ENCODE peak calls at places on chromosomes 7 and 10, in four cellular contexts. One of them, this sample, is unnamed.

GRCh38 chr10:17742918-17743317 is 9.1 kb upstream of the TMEM236 start:
- DNase-seq in breast epithelium: no peak
- DNase-seq in upper lobe of left lung: peak
- DNase-seq in stomach: peak
- DNase-seq in this sample: no peak

GRCh38 chr10:5293691-5294550 is 70.8 kb upstream of the UCN3 start:
- DNase-seq in stomach: peak
- DNase-seq in breast epithelium: no peak
- DNase-seq in upper lobe of left lung: peak
- DNase-seq in this sample: no peak

GRCh38 chr7:128217972-128218652 is 23.0 kb upstream of the LEP start:
- DNase-seq in upper lobe of left lung: no peak
- DNase-seq in breast epithelium: no peak
- DNase-seq in stomach: no peak
- DNase-seq in this sample: no peak

GRCh38 chr7:2004841-2005351 is 227.8 kb downstream of the MAD1L1 start:
- DNase-seq in breast epithelium: no peak
- DNase-seq in stomach: no peak
- DNase-seq in upper lobe of left lung: peak
- DNase-seq in this sample: no peak

GRCh38 chr10:97740613-97741012 is 3.7 kb downstream of the ZFYVE27 start:
- DNase-seq in breast epithelium: no peak
- DNase-seq in stomach: no peak
- DNase-seq in upper lobe of left lung: no peak
- DNase-seq in this sample: no peak

GRCh38 chr10:82075605-82076004 is 200.6 kb downstream of the NRG3 start:
- DNase-seq in breast epithelium: no peak
- DNase-seq in stomach: no peak
- DNase-seq in upper lobe of left lung: no peak
- DNase-seq in this sample: no peak

GRCh38 chr10:102743078-102743587 is 615 bp upstream of the WBP1L start:
- DNase-seq in upper lobe of left lung: no peak
- DNase-seq in breast epithelium: no peak
- DNase-seq in stomach: no peak
- DNase-seq in this sample: no peak

GRCh38 chr7:20651960-20652544 is 36.6 kb downstream of the ABCB5 start:
- DNase-seq in breast epithelium: no peak
- DNase-seq in stomach: no peak
- DNase-seq in upper lobe of left lung: no peak
- DNase-seq in this sample: no peak

GRCh38 chr7:140517546-140518369 is 38.5 kb upstream of the MKRN1 start:
- DNase-seq in stomach: peak
- DNase-seq in breast epithelium: peak
- DNase-seq in upper lobe of left lung: peak
- DNase-seq in this sample: peak

GRCh38 chr7:90563286-90563685 is 32.8 kb upstream of the CDK14 start:
- DNase-seq in stomach: no peak
- DNase-seq in upper lobe of left lung: no peak
- DNase-seq in breast epithelium: no peak
- DNase-seq in this sample: no peak

GRCh38 chr10:33125522-33125921 is 167.5 kb upstream of the ITGB1 start:
- DNase-seq in breast epithelium: no peak
- DNase-seq in upper lobe of left lung: no peak
- DNase-seq in stomach: no peak
- DNase-seq in this sample: no peak

GRCh38 chr10:128463991-128464755 is 337.9 kb upstream of the MKI67 start:
- DNase-seq in stomach: peak
- DNase-seq in breast epithelium: no peak
- DNase-seq in upper lobe of left lung: no peak
- DNase-seq in this sample: peak

GRCh38 chr7:43785425-43785824 is 26.9 kb downstream of the BLVRA start:
- DNase-seq in breast epithelium: no peak
- DNase-seq in upper lobe of left lung: peak
- DNase-seq in stomach: no peak
- DNase-seq in this sample: no peak

GRCh38 chr10:63166742-63167258 is 33.7 kb downstream of the NRBF2 start:
- DNase-seq in breast epithelium: no peak
- DNase-seq in stomach: no peak
- DNase-seq in upper lobe of left lung: no peak
- DNase-seq in this sample: peak

GRCh38 chr7:134174797-134175261 is 47.7 kb downstream of the LRGUK start:
- DNase-seq in breast epithelium: no peak
- DNase-seq in upper lobe of left lung: no peak
- DNase-seq in stomach: no peak
- DNase-seq in this sample: peak

GRCh38 chr7:55250313-55250712 is 114.8 kb upstream of the LANCL2 start:
- DNase-seq in stomach: peak
- DNase-seq in upper lobe of left lung: no peak
- DNase-seq in breast epithelium: no peak
- DNase-seq in this sample: no peak

GRCh38 chr7:8263048-8263447 is 1.1 kb upstream of the ICA1 start:
- DNase-seq in breast epithelium: no peak
- DNase-seq in stomach: no peak
- DNase-seq in upper lobe of left lung: no peak
- DNase-seq in this sample: no peak

GRCh38 chr10:132460691-132461090 is 63.7 kb downstream of the PWWP2B start:
- DNase-seq in stomach: no peak
- DNase-seq in breast epithelium: no peak
- DNase-seq in upper lobe of left lung: no peak
- DNase-seq in this sample: no peak

GRCh38 chr7:9711259-9711658 is 1262.4 kb upstream of the PHF14 start:
- DNase-seq in breast epithelium: no peak
- DNase-seq in upper lobe of left lung: no peak
- DNase-seq in stomach: no peak
- DNase-seq in this sample: no peak

GRCh38 chr10:59709472-59710125 is at the start of gene SLC16A9:
- DNase-seq in breast epithelium: peak
- DNase-seq in upper lobe of left lung: peak
- DNase-seq in stomach: peak
- DNase-seq in this sample: no peak

GRCh38 chr10:128386816-128387604 is 260.8 kb upstream of the MKI67 start:
- DNase-seq in breast epithelium: no peak
- DNase-seq in upper lobe of left lung: no peak
- DNase-seq in stomach: no peak
- DNase-seq in this sample: no peak

GRCh38 chr7:157538321-157538720 is 201.5 kb downstream of the DNAJB6 start:
- DNase-seq in breast epithelium: no peak
- DNase-seq in upper lobe of left lung: no peak
- DNase-seq in stomach: no peak
- DNase-seq in this sample: no peak

GRCh38 chr10:101613646-101614045 is 25.5 kb downstream of the DPCD start:
- DNase-seq in breast epithelium: no peak
- DNase-seq in stomach: no peak
- DNase-seq in upper lobe of left lung: no peak
- DNase-seq in this sample: no peak

GRCh38 chr7:35253680-35254495 is at the start of gene TBX20:
- DNase-seq in breast epithelium: no peak
- DNase-seq in stomach: peak
- DNase-seq in upper lobe of left lung: peak
- DNase-seq in this sample: no peak

GRCh38 chr10:38027992-38028391 is 17.5 kb downstream of the ZNF33A start:
- DNase-seq in upper lobe of left lung: no peak
- DNase-seq in stomach: no peak
- DNase-seq in breast epithelium: no peak
- DNase-seq in this sample: no peak

GRCh38 chr10:33732176-33733025 is 397.9 kb upstream of the NRP1 start:
- DNase-seq in breast epithelium: no peak
- DNase-seq in upper lobe of left lung: no peak
- DNase-seq in stomach: no peak
- DNase-seq in this sample: no peak

GRCh38 chr10:92291921-92292860 is 1.2 kb downstream of the MARCHF5 start:
- DNase-seq in breast epithelium: peak
- DNase-seq in stomach: peak
- DNase-seq in upper lobe of left lung: peak
- DNase-seq in this sample: no peak

GRCh38 chr7:84912993-84913635 is 273.7 kb downstream of the SEMA3D start:
- DNase-seq in breast epithelium: no peak
- DNase-seq in stomach: no peak
- DNase-seq in upper lobe of left lung: no peak
- DNase-seq in this sample: no peak

DNA sequence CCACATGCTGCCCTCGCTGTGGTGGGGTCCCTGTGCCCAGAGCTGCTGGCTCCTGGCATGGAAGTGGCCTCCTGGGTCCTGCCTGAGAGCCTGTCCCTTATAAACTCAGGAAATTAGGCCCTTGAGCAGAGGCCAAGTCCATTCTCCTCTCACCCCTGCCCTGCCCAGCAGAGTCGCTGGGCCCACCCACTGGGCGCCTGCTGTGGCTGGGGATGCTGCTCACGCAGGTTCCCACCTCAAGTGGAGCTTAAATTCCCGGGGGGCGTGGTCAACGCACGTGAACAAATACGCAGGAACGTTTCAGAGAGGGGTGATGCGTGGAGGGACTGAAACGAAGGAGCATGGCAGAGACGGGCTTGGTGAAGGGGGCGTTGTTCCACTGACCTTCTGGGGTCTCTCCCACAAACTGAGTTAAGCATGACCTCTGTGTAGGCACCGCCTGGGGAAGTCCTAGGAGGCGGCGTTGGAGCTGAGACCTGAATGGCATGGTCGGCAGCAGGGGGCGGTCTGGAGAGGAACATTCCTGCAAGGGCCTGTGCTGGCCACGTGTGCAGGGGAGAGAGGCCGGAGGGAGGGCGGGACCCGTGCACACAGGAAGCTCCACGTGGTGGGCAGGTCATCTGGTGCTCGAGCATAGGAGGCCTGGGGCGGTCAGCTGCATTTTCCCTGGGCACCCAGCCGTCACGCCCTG is 27.9 kb downstream of the FAM20C start:
- DNase-seq in upper lobe of left lung: no peak
- DNase-seq in stomach: no peak
- DNase-seq in breast epithelium: no peak
- DNase-seq in this sample: no peak
- TF ChIP-seq CTCF in upper lobe of left lung: no peak
- TF ChIP-seq CTCF in stomach: no peak
- TF ChIP-seq CTCF in breast epithelium: no peak
- TF ChIP-seq CTCF in this sample: no peak

GRCh38 chr7:33351709-33352108 is 222.3 kb downstream of the BBS9 start:
- DNase-seq in upper lobe of left lung: no peak
- DNase-seq in breast epithelium: no peak
- DNase-seq in stomach: no peak
- DNase-seq in this sample: no peak
- H3K4me3 ChIP-seq in upper lobe of left lung: no peak
- H3K4me3 ChIP-seq in breast epithelium: no peak
- H3K4me3 ChIP-seq in stomach: no peak
- H3K4me3 ChIP-seq in this sample: no peak

GRCh38 chr10:68251146-68251545 is 19.2 kb upstream of the ATOH7 start:
- DNase-seq in upper lobe of left lung: no peak
- DNase-seq in breast epithelium: no peak
- DNase-seq in stomach: no peak
- DNase-seq in this sample: no peak
- TF ChIP-seq POLR2AphosphoS5 in upper lobe of left lung: no peak
- TF ChIP-seq POLR2AphosphoS5 in breast epithelium: no peak
- TF ChIP-seq POLR2AphosphoS5 in stomach: no peak
- TF ChIP-seq POLR2AphosphoS5 in this sample: no peak

GRCh38 chr7:100106633-100107032 is 5.2 kb downstream of the AP4M1 start:
- DNase-seq in breast epithelium: no peak
- DNase-seq in upper lobe of left lung: no peak
- DNase-seq in stomach: no peak
- DNase-seq in this sample: no peak
- TF ChIP-seq CTCF in breast epithelium: no peak
- TF ChIP-seq CTCF in upper lobe of left lung: no peak
- TF ChIP-seq CTCF in stomach: no peak
- TF ChIP-seq CTCF in this sample: no peak

GRCh38 chr10:45673074-45673628 is 579 bp upstream of the ZFAND4 start:
- DNase-seq in breast epithelium: peak
- DNase-seq in upper lobe of left lung: peak
- DNase-seq in stomach: no peak
- DNase-seq in this sample: no peak
- H3K4me3 ChIP-seq in breast epithelium: peak
- H3K4me3 ChIP-seq in upper lobe of left lung: peak
- H3K4me3 ChIP-seq in stomach: peak
- H3K4me3 ChIP-seq in this sample: peak

GRCh38 chr7:45978010-45978681 is 57.1 kb upstream of the IGFBP3 start:
- DNase-seq in stomach: peak
- DNase-seq in breast epithelium: peak
- DNase-seq in upper lobe of left lung: peak
- DNase-seq in this sample: peak
- TF ChIP-seq POLR2AphosphoS5 in stomach: peak
- TF ChIP-seq POLR2AphosphoS5 in breast epithelium: no peak
- TF ChIP-seq POLR2AphosphoS5 in upper lobe of left lung: peak
- TF ChIP-seq POLR2AphosphoS5 in this sample: peak

GRCh38 chr10:29470355-29470705 is 164.4 kb downstream of the SVIL start:
- DNase-seq in breast epithelium: no peak
- DNase-seq in stomach: no peak
- DNase-seq in upper lobe of left lung: no peak
- DNase-seq in this sample: no peak
- TF ChIP-seq CTCF in breast epithelium: no peak
- TF ChIP-seq CTCF in stomach: no peak
- TF ChIP-seq CTCF in upper lobe of left lung: peak
- TF ChIP-seq CTCF in this sample: peak

This sample was measured in Panc1.